ENCODE peak calls at places on chromosomes 13 and 19, in four cellular contexts. F is ovary, P is AG09309, I is mammary epithelial cell. N is an unnamed sample.

GRCh38 chr13:88246239-88246638 is 575.1 kb downstream of the SLITRK5 start:
- DNase-seq in P (no peak), F (no peak), I (no peak), N (no peak)

GRCh38 chr13:112771139-112771876 is 81.5 kb downstream of the ATP11A start:
- DNase-seq in P (no peak), F (no peak), I (no peak), N (no peak)

GRCh38 chr13:75016225-75016624 is 465.7 kb downstream of the TBC1D4 start:
- DNase-seq in I (no peak), F (no peak), P (no peak), N (no peak)

GRCh38 chr19:10764340-10764894 is 46.5 kb downstream of the DNM2 start:
- DNase-seq in F (peak; percentile 51), P (no peak), I (no peak), N (no peak)

GRCh38 chr13:113786262-113786841 is 27.3 kb downstream of the TMEM255B start:
- DNase-seq in P (no peak), I (no peak), F (no peak), N (no peak)

GRCh38 chr13:69857188-69857821 is 250.3 kb upstream of the ATXN8OS start:
- DNase-seq in P (no peak), I (peak; percentile 18), F (no peak), N (peak; percentile 61)

GRCh38 chr13:94217370-94217769 is 262.1 kb downstream of the DCT start:
- DNase-seq in F (no peak), P (no peak), I (no peak), N (no peak)

GRCh38 chr19:53506728-53507127 is 31.2 kb upstream of the ZNF331 start:
- DNase-seq in P (no peak), F (no peak), I (no peak), N (no peak)

GRCh38 chr19:1360818-1361461 is 22.8 kb upstream of the NDUFS7 start:
- DNase-seq in I (peak; percentile 26), F (peak; percentile 91), P (peak; percentile 63), N (no peak)

DNA sequence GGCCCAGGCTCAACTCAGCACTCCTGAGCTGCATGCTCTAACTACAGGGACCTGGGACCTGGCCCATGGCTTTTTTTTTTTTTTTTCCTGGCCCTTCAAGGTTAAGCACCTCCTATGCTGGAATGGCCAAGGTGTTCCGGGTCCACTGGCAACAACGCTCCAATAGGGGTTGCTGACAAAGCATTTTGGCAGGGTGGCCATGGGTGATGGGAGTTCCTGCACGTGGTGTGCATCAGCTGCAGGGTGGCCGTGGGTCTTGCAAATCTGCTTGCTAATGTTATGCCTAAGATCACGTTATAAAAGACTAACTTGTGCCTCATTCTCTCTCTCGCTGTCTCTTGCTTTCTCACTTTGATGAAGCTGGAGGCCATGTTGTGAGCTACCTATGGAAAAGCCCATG is 5.8 kb upstream of the SIGLEC7 start:
- DNase-seq in P (no peak), F (no peak), I (no peak), N (no peak)
- TF ChIP-seq CTCF in P (no peak), F (no peak), I (no peak), N (no peak)

DNA sequence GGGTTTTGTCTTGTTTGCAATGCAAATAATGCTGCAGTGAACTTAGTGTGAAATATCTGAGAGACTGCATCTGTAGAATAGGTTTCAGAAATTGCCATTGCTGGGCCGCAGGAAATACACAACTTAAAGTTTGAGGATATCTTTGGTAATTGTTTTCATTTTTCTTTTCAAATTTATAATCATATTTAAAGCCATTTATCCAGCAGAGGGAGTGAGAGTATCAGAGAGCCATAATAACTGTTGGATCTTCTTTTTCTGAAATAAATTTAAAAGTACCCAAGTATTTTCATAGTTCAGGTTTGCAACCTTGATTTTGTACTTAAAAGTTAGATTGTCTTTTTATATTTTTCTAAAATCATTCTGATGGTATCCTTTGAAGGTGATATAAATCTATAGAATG is 99.4 kb downstream of the ZMYM2 start:
- DNase-seq in F (no peak), I (no peak), P (no peak), N (no peak)
- TF ChIP-seq CTCF in F (no peak), I (no peak), P (peak; percentile 12), N (no peak)

DNA sequence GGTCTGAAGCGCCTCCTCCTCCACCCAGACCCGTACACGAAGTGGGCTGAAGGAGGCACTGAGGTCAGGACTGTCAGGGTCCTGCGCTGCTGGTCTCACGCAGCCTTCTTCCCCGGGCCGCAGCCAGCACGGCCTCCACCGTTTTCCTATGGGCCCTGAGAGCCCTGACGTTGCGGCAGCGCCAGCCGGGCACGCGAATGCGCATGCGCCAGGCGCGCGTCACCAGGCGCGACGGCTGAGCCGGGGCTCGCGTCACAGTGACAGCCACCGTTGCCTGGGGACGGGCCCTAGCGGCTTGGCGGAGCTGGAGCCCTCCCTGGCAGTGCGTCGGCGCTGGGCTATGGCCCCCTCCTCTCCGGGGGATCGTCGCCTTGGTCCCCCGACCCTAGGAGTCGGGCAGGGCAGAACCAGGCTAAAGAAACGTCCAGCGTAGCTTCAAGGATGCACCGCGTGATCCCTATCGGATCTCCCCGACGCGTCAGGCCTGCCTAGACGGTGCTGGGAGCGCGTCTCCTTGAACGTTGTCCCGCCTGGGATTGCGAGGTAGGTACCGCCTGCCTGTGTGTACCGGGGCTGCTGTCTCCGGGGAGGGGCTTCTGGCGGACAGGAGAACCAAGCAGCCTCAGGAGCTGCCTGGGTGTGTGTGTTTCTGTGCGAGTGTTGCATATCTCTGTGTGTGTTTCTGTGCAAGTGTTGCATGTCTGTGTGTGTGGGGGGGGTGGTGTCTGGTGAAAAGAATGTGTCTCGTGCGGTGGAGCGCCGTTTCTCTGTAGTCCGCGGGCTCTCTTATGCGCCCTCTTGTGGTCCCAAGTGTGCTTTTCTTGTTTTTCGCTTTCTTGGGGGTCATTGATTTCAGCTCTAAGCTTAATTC is 43.2 kb downstream of the ZNF571 start:
- DNase-seq in I (peak; percentile 67), P (no peak), F (no peak), N (peak; percentile 82)
- TF ChIP-seq CTCF in I (peak; percentile 33), P (peak; percentile 59), F (no peak), N (peak; percentile 39)

GRCh38 chr13:24506698-24507335 is 5.8 kb downstream of the PARP4 start:
- DNase-seq in I (no peak), F (no peak), P (no peak), N (no peak)

GRCh38 chr13:24511824-24512207 is 762 bp downstream of the PARP4 start:
- DNase-seq in P (no peak), I (no peak), F (no peak), N (no peak)

GRCh38 chr13:24516919-24517318 is 4.3 kb upstream of the PARP4 start:
- DNase-seq in I (no peak), P (no peak), F (no peak), N (no peak)

GRCh38 chr13:24511019-24511823 is 1.4 kb downstream of the PARP4 start:
- DNase-seq in P (peak; percentile 61), I (peak; percentile 92), F (no peak), N (peak; percentile 81)

DNA sequence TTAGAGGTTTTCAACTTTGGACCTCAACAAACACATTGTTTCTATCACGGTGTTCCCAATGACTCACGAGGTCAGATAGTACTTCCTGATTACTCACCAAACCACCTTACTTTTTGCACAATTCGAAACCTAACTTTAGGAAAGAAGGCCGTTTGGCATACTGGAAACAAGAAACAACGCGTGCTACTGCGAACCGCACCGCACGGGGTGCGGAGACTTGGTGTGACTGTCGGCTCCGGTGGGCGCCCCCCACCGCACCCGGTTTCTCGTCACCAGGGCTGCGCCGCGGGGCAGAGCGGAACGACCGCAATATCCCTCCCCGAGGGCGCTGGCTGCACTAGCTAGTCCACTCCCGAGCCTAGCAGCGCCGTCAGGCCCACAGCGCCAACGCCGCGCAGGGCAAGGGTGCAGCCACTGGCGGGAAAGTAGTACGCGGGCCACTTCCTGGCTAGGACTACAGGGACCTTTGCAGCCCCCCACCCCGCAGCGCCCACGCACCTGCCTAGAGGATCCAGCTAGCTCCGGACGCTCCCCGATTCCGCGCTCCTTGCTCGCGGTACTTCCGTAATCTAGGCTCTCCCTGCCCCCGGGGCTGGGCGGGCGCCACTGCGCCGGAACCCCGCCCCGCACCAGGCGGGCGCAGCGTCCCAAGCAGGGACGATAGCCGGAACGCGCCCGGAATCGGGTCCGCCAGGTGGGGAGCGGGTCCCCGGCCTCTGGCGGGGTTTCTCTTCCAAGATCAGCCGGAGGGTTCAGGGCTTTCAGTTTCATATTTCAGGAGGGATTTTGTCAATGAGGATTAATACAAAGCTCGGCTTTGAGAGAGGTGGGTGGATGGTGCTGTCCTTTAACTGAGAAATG is at the start of gene PARP4:
- DNase-seq in I (peak; percentile 94), P (no peak), F (peak; percentile 70), N (peak; percentile 87)
- TF ChIP-seq CTCF in I (no peak), P (no peak), F (no peak), N (no peak)

DNA sequence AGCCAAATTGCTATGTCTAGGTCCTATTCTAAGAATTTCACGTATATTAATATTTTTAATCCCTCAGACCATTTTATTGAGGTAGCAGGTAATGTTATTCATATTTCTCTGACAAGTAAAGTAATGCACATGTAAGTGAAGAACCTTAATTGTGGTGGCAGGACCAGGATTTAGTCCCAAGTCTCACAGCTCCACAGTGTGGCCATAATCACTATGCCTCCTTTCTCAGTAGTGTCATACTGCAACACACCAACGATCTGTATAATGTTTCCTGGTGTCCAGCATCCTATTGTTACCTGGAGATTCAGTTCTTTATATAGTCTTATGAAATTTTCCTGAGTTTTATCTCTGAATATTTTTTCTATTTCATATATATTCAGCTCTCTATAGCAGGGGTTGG is 340.3 kb downstream of the OLFM4 start:
- DNase-seq in I (no peak), P (no peak), F (no peak), N (no peak)
- TF ChIP-seq CTCF in I (no peak), P (no peak), F (no peak), N (no peak)

DNA sequence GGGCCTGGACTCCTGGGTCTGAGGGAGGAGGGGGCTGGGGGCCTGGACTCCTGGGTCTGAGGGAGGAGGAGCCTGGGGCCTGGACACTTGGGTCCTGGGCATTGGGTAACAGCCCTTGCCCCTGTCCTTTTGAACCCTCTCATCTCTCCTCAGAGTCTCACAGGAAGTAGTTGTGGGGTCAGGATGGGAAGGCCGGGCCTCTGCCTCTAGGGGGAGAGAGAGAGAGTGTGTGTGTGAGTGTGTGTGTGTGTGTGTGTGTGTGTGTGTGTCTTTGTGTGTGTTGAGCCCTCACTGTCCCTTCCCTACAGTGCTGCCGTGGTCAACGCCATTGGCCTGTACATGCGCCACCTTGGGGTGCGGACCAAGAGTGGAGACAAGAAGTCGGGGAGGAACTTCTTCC is 10.9 kb downstream of the ARHGEF1 start:
- DNase-seq in F (no peak), P (no peak), I (no peak), N (peak; percentile 50)
- TF ChIP-seq CTCF in F (no peak), P (peak; percentile 8), I (no peak), N (no peak)

DNA sequence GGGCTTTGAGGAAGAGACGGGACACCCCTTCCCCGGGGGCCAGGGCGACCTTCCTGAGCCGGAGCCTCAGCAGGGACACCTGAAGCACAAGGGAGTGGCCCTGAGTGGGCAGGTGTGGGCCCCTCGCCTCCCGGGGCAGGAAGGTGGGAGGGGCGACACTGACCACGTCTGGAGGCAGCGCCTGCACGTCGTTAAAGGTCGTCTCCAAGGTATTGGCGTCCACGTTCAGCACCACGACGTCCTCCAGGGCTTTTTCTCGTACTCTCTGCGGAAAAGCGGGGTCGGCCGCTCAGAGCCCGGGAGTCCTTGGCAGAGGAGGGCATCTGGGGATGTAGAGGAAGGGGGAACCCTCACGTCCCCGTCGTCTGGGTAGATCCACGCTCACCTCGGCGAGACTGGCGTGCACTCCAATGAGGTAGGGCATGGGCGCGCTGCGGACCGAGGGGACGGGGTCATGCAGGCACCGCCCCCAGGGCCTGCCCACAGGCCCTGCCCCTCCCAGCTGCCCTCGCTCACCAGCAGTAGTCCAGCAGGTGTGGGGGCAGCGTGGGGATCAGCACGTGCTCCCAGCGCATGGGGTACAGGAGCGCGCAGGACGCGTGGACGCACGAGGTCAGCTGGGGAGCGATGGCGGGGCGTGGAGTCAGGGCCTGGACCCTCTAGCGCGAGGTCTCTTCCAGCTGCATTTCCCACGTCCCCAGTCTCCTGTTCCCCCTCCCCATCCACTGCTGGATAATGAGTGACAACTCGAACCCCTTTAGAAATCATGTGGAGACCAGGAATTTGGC is 6.1 kb downstream of the DENND1C start:
- DNase-seq in I (no peak), F (no peak), P (no peak), N (no peak)
- TF ChIP-seq CTCF in I (no peak), F (no peak), P (no peak), N (no peak)

GRCh38 chr19:56253737-56254136 is 18.8 kb upstream of the EDDM13 start:
- DNase-seq in P (peak; percentile 27), F (no peak), I (peak; percentile 42), N (peak; percentile 55)
- TF ChIP-seq CTCF in P (peak; percentile 35), F (peak; percentile 20), I (peak; percentile 36), N (peak; percentile 32)

N was measured in GM12865.